ENCODE peak calls at places on chromosomes 13 and 19, in four cellular contexts. One of them, this sample, is unnamed.

GRCh38 chr19:21947775-21948174 is 63.0 kb downstream of the ZNF208 start:
- DNase-seq in AG08396: no peak
- DNase-seq in lower lobe of right lung: no peak
- DNase-seq in activated T-cell treated with anti-CD3 and anti-CD28 coated beads for 24 hours: no peak
- DNase-seq in this sample: no peak

GRCh38 chr13:49533586-49534269 is 38.0 kb downstream of the PHF11 start:
- DNase-seq in lower lobe of right lung: no peak
- DNase-seq in AG08396: no peak
- DNase-seq in activated T-cell treated with anti-CD3 and anti-CD28 coated beads for 24 hours: no peak
- DNase-seq in this sample: no peak

GRCh38 chr13:74132768-74133656 is 1.2 kb downstream of the KLF12 start:
- DNase-seq in lower lobe of right lung: peak
- DNase-seq in activated T-cell treated with anti-CD3 and anti-CD28 coated beads for 24 hours: peak
- DNase-seq in AG08396: peak
- DNase-seq in this sample: peak

GRCh38 chr19:1503089-1503924 is 9.5 kb downstream of the ADAMTSL5 start:
- DNase-seq in AG08396: peak
- DNase-seq in activated T-cell treated with anti-CD3 and anti-CD28 coated beads for 24 hours: peak
- DNase-seq in lower lobe of right lung: peak
- DNase-seq in this sample: peak

GRCh38 chr19:49847731-49848696 is 2.9 kb upstream of the PTOV1 start:
- DNase-seq in lower lobe of right lung: no peak
- DNase-seq in AG08396: peak
- DNase-seq in activated T-cell treated with anti-CD3 and anti-CD28 coated beads for 24 hours: no peak
- DNase-seq in this sample: no peak

GRCh38 chr19:13742756-13743155 is 21.6 kb upstream of the MRI1 start:
- DNase-seq in activated T-cell treated with anti-CD3 and anti-CD28 coated beads for 24 hours: no peak
- DNase-seq in AG08396: no peak
- DNase-seq in lower lobe of right lung: no peak
- DNase-seq in this sample: no peak

GRCh38 chr19:23783634-23784033 is 24.9 kb upstream of the ZNF681 start:
- DNase-seq in activated T-cell treated with anti-CD3 and anti-CD28 coated beads for 24 hours: no peak
- DNase-seq in lower lobe of right lung: no peak
- DNase-seq in AG08396: no peak
- DNase-seq in this sample: no peak

GRCh38 chr19:53871448-53871847 is 3.8 kb downstream of the MYADM start:
- DNase-seq in AG08396: peak
- DNase-seq in lower lobe of right lung: no peak
- DNase-seq in activated T-cell treated with anti-CD3 and anti-CD28 coated beads for 24 hours: no peak
- DNase-seq in this sample: no peak

GRCh38 chr19:28596561-28597071 is 616.3 kb downstream of the UQCRFS1 start:
- DNase-seq in AG08396: no peak
- DNase-seq in activated T-cell treated with anti-CD3 and anti-CD28 coated beads for 24 hours: no peak
- DNase-seq in lower lobe of right lung: no peak
- DNase-seq in this sample: no peak

GRCh38 chr19:50720921-50721291 is 1.3 kb upstream of the SHANK1 start:
- DNase-seq in activated T-cell treated with anti-CD3 and anti-CD28 coated beads for 24 hours: no peak
- DNase-seq in AG08396: peak
- DNase-seq in lower lobe of right lung: no peak
- DNase-seq in this sample: no peak

GRCh38 chr19:3411636-3412035 is 45.3 kb downstream of the NFIC start:
- DNase-seq in lower lobe of right lung: no peak
- DNase-seq in AG08396: no peak
- DNase-seq in activated T-cell treated with anti-CD3 and anti-CD28 coated beads for 24 hours: no peak
- DNase-seq in this sample: no peak

This sample was measured in ecto neural progenitor cell.